ENCODE peak calls at places on chromosomes 11 and 22, in six cellular contexts. Y, G, S, Q, B and N are unnamed samples. For H3K9me3, the result is how much of the 10 kb centered on the place peaks cover.

GRCh38 chr11:82315093-82315492 is 418.6 kb downstream of the FAM181B start:
- DNase-seq in G (no peak), Q (peak), Y (no peak), B (no peak), S (peak), N (no peak)

GRCh38 chr11:68116126-68116525 is 5.1 kb downstream of the CHKA start:
- DNase-seq in B (peak), G (no peak), Q (no peak), S (no peak), Y (no peak), N (no peak)

GRCh38 chr11:46248270-46249102 is 29.0 kb upstream of the CREB3L1 start:
- DNase-seq in Q (peak), S (no peak), B (no peak), Y (no peak), G (no peak), N (no peak)

GRCh38 chr11:58770627-58771457 is 39.1 kb upstream of the GLYAT start:
- DNase-seq in B (no peak), Q (peak), G (no peak), Y (no peak), S (no peak), N (no peak)

GRCh38 chr11:62428871-62429601 is 10.2 kb downstream of the SCGB1A1 start:
- DNase-seq in Y (no peak), G (no peak), B (no peak), Q (no peak), S (no peak), N (no peak)

GRCh38 chr11:66421492-66422205 is 814 bp downstream of the NPAS4 start:
- DNase-seq in Y (peak), Q (peak), G (peak), S (peak), B (peak), N (peak)

GRCh38 chr11:120029321-120029720 is 108.6 kb downstream of the TRIM29 start:
- DNase-seq in G (no peak), Q (no peak), S (no peak), Y (no peak), B (no peak), N (no peak)

GRCh38 chr11:2466869-2467694 is 22.3 kb downstream of the KCNQ1 start:
- DNase-seq in Y (no peak), Q (no peak), S (no peak), G (peak), B (peak), N (peak)

GRCh38 chr22:39478461-39478860 is 21.6 kb downstream of the MGAT3 start:
- DNase-seq in G (no peak), S (peak), Y (no peak), B (no peak), Q (no peak), N (no peak)

GRCh38 chr11:40032331-40032730 is 1427.1 kb downstream of the LRRC4C start:
- DNase-seq in Y (no peak), G (no peak), B (no peak), Q (no peak), S (no peak), N (no peak)

GRCh38 chr22:24952837-24953293 is 349 bp downstream of the KIAA1671 start:
- DNase-seq in Q (peak), S (no peak), G (peak), B (peak), Y (no peak), N (no peak)

GRCh38 chr11:69665669-69666068 is 9.5 kb downstream of the LTO1 start:
- DNase-seq in S (no peak), B (no peak), Q (no peak), G (peak), Y (no peak), N (no peak)
- H3K9me3 ChIP-seq in S (under half), B (under half), Q (under half), G (under half), Y (under half), N (under half)

DNA sequence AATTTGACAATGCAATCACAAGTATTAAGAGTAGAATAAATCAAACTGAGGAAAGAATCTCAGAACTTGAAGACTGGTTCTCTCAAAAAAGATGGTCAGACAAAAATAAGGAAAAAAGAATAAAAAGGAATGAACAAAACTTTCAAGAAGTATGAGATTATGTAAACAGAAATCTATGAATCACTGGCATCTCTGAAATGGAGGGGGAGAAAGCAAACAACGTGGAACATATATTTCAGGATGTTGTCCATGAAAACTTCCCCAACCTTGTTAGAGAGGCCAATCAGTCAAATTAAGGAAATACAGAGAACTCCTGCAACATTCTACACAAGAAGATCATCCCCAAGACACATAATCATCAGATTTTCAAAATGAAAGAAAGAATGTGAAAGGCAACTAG is 235.7 kb downstream of the SBF2 start:
- DNase-seq in S (no peak), Q (no peak), G (no peak), B (no peak), Y (no peak), N (no peak)
- H3K9me3 ChIP-seq in S (under half), Q (under half), G (under half), B (under half), Y (under half), N (under half)

GRCh38 chr11:26201411-26201810 is 130.5 kb upstream of the ANO3 start:
- DNase-seq in Q (peak), G (no peak), B (no peak), Y (no peak), S (no peak), N (no peak)

GRCh38 chr11:26199341-26199740 is 132.6 kb upstream of the ANO3 start:
- DNase-seq in S (no peak), B (no peak), Y (no peak), G (no peak), Q (no peak), N (no peak)

GRCh38 chr11:26204839-26205238 is 127.1 kb upstream of the ANO3 start:
- DNase-seq in B (no peak), Q (no peak), G (no peak), S (no peak), Y (no peak), N (no peak)

GRCh38 chr11:26198697-26199096 is 133.2 kb upstream of the ANO3 start:
- DNase-seq in G (no peak), B (no peak), Q (no peak), Y (no peak), S (no peak), N (no peak)

DNA sequence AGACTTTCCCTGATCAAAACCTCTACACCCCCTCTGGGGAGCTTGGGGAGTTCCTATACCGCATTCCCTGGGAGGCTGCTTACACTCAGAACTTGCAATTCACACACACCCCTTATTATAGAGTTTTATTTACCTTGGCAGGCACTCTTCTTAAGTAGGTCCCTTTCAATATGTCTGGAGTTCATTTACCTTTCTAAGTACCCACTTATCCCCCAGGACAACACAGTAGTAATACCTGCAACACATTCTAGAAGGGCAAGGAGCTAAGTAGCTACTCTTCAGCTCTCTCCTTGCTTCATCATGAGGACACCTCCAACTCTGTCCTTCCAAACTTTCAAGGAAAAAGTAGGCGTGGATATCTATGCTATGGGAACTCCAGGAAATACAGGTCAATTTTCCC is 127.8 kb upstream of the ANO3 start:
- DNase-seq in S (no peak), B (no peak), Y (no peak), Q (no peak), G (no peak), N (no peak)
- H3K9me3 ChIP-seq in S (under half), B (under half), Y (under half), Q (under half), G (under half), N (under half)

DNA sequence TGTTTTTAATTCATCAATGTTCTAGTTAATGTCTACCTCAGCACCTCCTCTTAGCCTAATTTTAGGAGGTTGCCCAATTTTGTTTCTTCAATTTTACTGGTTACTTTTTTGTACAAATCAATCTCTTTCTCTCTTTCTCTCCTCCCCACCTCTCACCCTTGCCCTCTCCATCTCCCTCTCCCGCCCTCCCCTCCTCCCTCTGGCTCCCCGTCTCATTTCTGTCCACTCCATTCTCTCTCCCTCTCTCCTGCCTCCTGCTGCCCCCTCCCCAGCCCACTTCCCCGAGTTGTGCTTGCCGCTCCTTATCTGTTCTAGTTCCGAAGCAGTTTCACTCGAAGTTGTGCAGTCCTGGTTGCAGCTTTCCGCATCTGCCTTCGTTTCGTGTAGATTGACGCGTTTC is 40.9 kb upstream of the NNMT start:
- DNase-seq in B (no peak), S (no peak), Q (no peak), G (no peak), Y (no peak), N (no peak)
- H3K9me3 ChIP-seq in B (under half), S (under half), Q (under half), G (under half), Y (under half), N (under half)

GRCh38 chr11:70782401-70782913 is 384.1 kb downstream of the CTTN start:
- DNase-seq in S (no peak), Y (no peak), B (no peak), Q (no peak), G (no peak), N (no peak)

GRCh38 chr11:70783356-70783755 is 385.0 kb downstream of the CTTN start:
- DNase-seq in B (no peak), Q (no peak), G (no peak), Y (no peak), S (no peak), N (no peak)

GRCh38 chr11:70786021-70786665 is 387.8 kb downstream of the CTTN start:
- DNase-seq in Y (no peak), B (peak), Q (no peak), G (no peak), S (no peak), N (no peak)

GRCh38 chr11:70783821-70784220 is 385.5 kb downstream of the CTTN start:
- DNase-seq in Y (no peak), S (no peak), Q (no peak), B (no peak), G (no peak), N (no peak)

DNA sequence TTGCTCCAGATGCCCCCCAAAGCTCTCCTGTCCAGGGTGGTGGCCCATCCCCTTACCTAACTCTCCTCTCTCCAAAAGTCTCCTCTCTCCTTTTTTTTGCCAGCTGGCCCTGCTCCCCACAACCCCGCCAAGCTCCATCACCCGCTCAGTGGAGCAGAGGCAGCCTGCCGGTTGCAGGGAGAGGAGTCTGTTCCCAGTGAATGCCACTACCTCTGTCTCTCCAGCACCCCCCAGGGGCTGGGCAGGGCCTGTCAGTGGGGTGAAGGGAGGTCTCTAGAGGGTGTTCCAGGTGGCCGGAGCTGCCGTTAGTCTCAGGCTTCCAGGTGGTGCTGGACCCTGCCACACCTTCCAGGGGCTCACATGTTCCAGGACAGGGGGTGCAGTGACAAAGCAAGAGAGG is 387.0 kb downstream of the CTTN start:
- DNase-seq in Q (no peak), Y (no peak), S (no peak), G (no peak), B (no peak), N (no peak)
- H3K9me3 ChIP-seq in Q (under half), Y (under half), S (under half), G (under half), B (under half), N (under half)

DNA sequence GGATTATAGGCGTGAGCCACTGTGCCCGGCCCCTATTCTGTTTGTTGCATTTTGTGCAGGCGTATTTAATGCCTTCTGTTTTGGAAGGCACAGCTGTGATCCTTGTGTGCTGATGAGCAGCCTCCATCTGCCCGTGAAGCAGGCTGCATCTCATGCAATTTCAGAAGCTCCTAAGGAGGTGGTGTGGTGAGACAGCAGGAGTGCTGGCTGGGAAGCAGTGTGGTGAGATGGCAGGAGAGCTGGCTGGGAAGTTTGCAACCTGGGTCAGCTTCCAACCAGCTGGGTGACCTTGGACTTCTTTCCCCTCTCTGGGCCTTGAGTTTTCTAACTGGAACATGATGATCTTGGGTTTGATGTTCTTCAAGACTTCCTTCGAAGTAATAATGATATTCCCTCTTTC is 525.1 kb downstream of the TBC1D22A start:
- DNase-seq in B (no peak), Q (no peak), S (no peak), Y (no peak), G (no peak), N (no peak)
- H3K9me3 ChIP-seq in B (under half), Q (under half), S (under half), Y (under half), G (under half), N (under half)

GRCh38 chr11:74791333-74792100 is 42.9 kb downstream of the RNF169 start:
- DNase-seq in S (no peak), B (no peak), G (no peak), Q (no peak), Y (no peak), N (no peak)
- H3K9me3 ChIP-seq in S (under half), B (under half), G (under half), Q (under half), Y (under half), N (under half)